ENCODE peak calls at places on chromosomes 5 and 9, in five cellular contexts. Z is central memory CD8-positive, alpha-beta T cell; I is right cardiac atrium; H is pancreas; N is psoas muscle. K is an unnamed sample.

GRCh38 chr5:68771221-68771620 is 322.6 kb upstream of the SLC30A5 start:
- ATAC-seq in I (no peak), H (no peak), N (no peak), Z (no peak), K (no peak)

GRCh38 chr9:128819716-128820664 is 1.7 kb downstream of the ENDOG start:
- ATAC-seq in H (no peak), Z (no peak), I (peak; percentile 15), N (no peak), K (no peak)

GRCh38 chr9:36218011-36218410 is 27.3 kb downstream of the CLTA start:
- ATAC-seq in N (no peak), Z (no peak), H (no peak), I (no peak), K (no peak)

GRCh38 chr5:102314328-102314727 is 18.2 kb upstream of the SLCO4C1 start:
- ATAC-seq in N (no peak), I (no peak), Z (no peak), H (no peak), K (no peak)

GRCh38 chr9:134656334-134657034 is 14.9 kb downstream of the COL5A1 start:
- ATAC-seq in N (no peak), I (no peak), Z (no peak), H (no peak), K (no peak)

GRCh38 chr9:110971234-110971633 is 67.0 kb downstream of the LPAR1 start:
- ATAC-seq in H (no peak), N (no peak), I (no peak), Z (no peak), K (no peak)

GRCh38 chr9:137387034-137387890 is 35.7 kb downstream of the EXD3 start:
- ATAC-seq in Z (peak; percentile 58), H (no peak), N (no peak), I (no peak), K (no peak)

GRCh38 chr9:129382281-129383004 is 204.4 kb upstream of the IER5L start:
- ATAC-seq in I (peak; percentile 14), H (peak; percentile 32), Z (no peak), N (no peak), K (no peak)

GRCh38 chr5:95244479-95244878 is 40.4 kb downstream of the MCTP1 start:
- ATAC-seq in I (no peak), N (no peak), H (no peak), Z (no peak), K (no peak)

GRCh38 chr5:169064093-169064492 is 236.8 kb downstream of the SLIT3 start:
- ATAC-seq in H (no peak), I (peak; percentile 33), Z (no peak), N (no peak), K (no peak)

GRCh38 chr5:138805096-138805495 is 51.9 kb downstream of the CTNNA1 start:
- ATAC-seq in Z (no peak), I (no peak), N (no peak), H (no peak), K (no peak)

GRCh38 chr9:88280816-88281382 is 107.3 kb upstream of the SPIN1 start:
- ATAC-seq in I (no peak), H (no peak), N (no peak), Z (no peak), K (no peak)

GRCh38 chr9:128231638-128232568 is 28.7 kb downstream of the DNM1 start:
- ATAC-seq in I (peak; percentile 42), N (peak; percentile 26), Z (no peak), H (no peak), K (peak; percentile 81)

K was measured in gastroesophageal sphincter.